ENCODE peak calls at places on chromosome 5, in seven cellular contexts. One of them, this sample, is unnamed.

GRCh38 chr5:93789173-93790070 is 48.0 kb upstream of the POU5F2 start:
- DNase-seq in NCI-H774: no peak
- DNase-seq in mucosa of gallbladder: no peak
- DNase-seq in fibroblast of the conjunctiva: peak
- DNase-seq in T follicular helper cell: no peak
- DNase-seq in frontal cortex: no peak
- DNase-seq in posterior cingulate gyrus: no peak
- DNase-seq in this sample: no peak

GRCh38 chr5:132226516-132227234 is 978 bp downstream of the P4HA2 start:
- DNase-seq in NCI-H774: no peak
- DNase-seq in mucosa of gallbladder: no peak
- DNase-seq in fibroblast of the conjunctiva: no peak
- DNase-seq in T follicular helper cell: no peak
- DNase-seq in frontal cortex: no peak
- DNase-seq in posterior cingulate gyrus: no peak
- DNase-seq in this sample: no peak

GRCh38 chr5:11588803-11589202 is 315.4 kb downstream of the CTNND2 start:
- DNase-seq in NCI-H774: no peak
- DNase-seq in mucosa of gallbladder: no peak
- DNase-seq in fibroblast of the conjunctiva: no peak
- DNase-seq in T follicular helper cell: no peak
- DNase-seq in frontal cortex: no peak
- DNase-seq in posterior cingulate gyrus: peak
- DNase-seq in this sample: no peak

GRCh38 chr5:172451771-172452197 is 2.5 kb downstream of the SH3PXD2B start:
- DNase-seq in NCI-H774: no peak
- DNase-seq in mucosa of gallbladder: no peak
- DNase-seq in fibroblast of the conjunctiva: peak
- DNase-seq in T follicular helper cell: no peak
- DNase-seq in frontal cortex: no peak
- DNase-seq in posterior cingulate gyrus: no peak
- DNase-seq in this sample: no peak

GRCh38 chr5:1441166-1441865 is 3.9 kb downstream of the SLC6A3 start:
- DNase-seq in NCI-H774: no peak
- DNase-seq in mucosa of gallbladder: no peak
- DNase-seq in fibroblast of the conjunctiva: no peak
- DNase-seq in T follicular helper cell: no peak
- DNase-seq in frontal cortex: no peak
- DNase-seq in posterior cingulate gyrus: no peak
- DNase-seq in this sample: no peak

GRCh38 chr5:110371011-110371724 is 355.3 kb downstream of the TMEM232 start:
- DNase-seq in NCI-H774: no peak
- DNase-seq in mucosa of gallbladder: no peak
- DNase-seq in fibroblast of the conjunctiva: no peak
- DNase-seq in T follicular helper cell: no peak
- DNase-seq in frontal cortex: no peak
- DNase-seq in posterior cingulate gyrus: no peak
- DNase-seq in this sample: no peak

GRCh38 chr5:180358179-180358578 is 5.0 kb upstream of the GFPT2 start:
- DNase-seq in NCI-H774: no peak
- DNase-seq in mucosa of gallbladder: no peak
- DNase-seq in fibroblast of the conjunctiva: no peak
- DNase-seq in T follicular helper cell: no peak
- DNase-seq in frontal cortex: no peak
- DNase-seq in posterior cingulate gyrus: no peak
- DNase-seq in this sample: no peak

GRCh38 chr5:170135796-170136490 is 30.2 kb downstream of the FOXI1 start:
- DNase-seq in NCI-H774: no peak
- DNase-seq in mucosa of gallbladder: no peak
- DNase-seq in fibroblast of the conjunctiva: no peak
- DNase-seq in T follicular helper cell: no peak
- DNase-seq in frontal cortex: no peak
- DNase-seq in posterior cingulate gyrus: no peak
- DNase-seq in this sample: no peak

GRCh38 chr5:154517781-154518437 is 39.9 kb upstream of the HAND1 start:
- DNase-seq in NCI-H774: no peak
- DNase-seq in mucosa of gallbladder: no peak
- DNase-seq in fibroblast of the conjunctiva: no peak
- DNase-seq in T follicular helper cell: no peak
- DNase-seq in frontal cortex: no peak
- DNase-seq in posterior cingulate gyrus: no peak
- DNase-seq in this sample: no peak

GRCh38 chr5:163408311-163408923 is 29.0 kb upstream of the CCNG1 start:
- DNase-seq in NCI-H774: no peak
- DNase-seq in mucosa of gallbladder: peak
- DNase-seq in fibroblast of the conjunctiva: peak
- DNase-seq in T follicular helper cell: peak
- DNase-seq in frontal cortex: peak
- DNase-seq in posterior cingulate gyrus: peak
- DNase-seq in this sample: peak

GRCh38 chr5:95957804-95958203 is 3.8 kb downstream of the ELL2 start:
- DNase-seq in NCI-H774: no peak
- DNase-seq in mucosa of gallbladder: no peak
- DNase-seq in fibroblast of the conjunctiva: no peak
- DNase-seq in T follicular helper cell: no peak
- DNase-seq in frontal cortex: no peak
- DNase-seq in posterior cingulate gyrus: no peak
- DNase-seq in this sample: no peak

GRCh38 chr5:138352071-138352721 is at the start of gene KDM3B:
- DNase-seq in NCI-H774: peak
- DNase-seq in mucosa of gallbladder: peak
- DNase-seq in fibroblast of the conjunctiva: peak
- DNase-seq in T follicular helper cell: peak
- DNase-seq in frontal cortex: peak
- DNase-seq in posterior cingulate gyrus: peak
- DNase-seq in this sample: peak

GRCh38 chr5:169805527-169805934 is 168.5 kb downstream of the DOCK2 start:
- DNase-seq in NCI-H774: no peak
- DNase-seq in mucosa of gallbladder: no peak
- DNase-seq in fibroblast of the conjunctiva: no peak
- DNase-seq in T follicular helper cell: no peak
- DNase-seq in frontal cortex: no peak
- DNase-seq in posterior cingulate gyrus: no peak
- DNase-seq in this sample: peak

GRCh38 chr5:161700065-161700464 is 14.5 kb downstream of the GABRA6 start:
- DNase-seq in NCI-H774: no peak
- DNase-seq in mucosa of gallbladder: no peak
- DNase-seq in fibroblast of the conjunctiva: no peak
- DNase-seq in T follicular helper cell: no peak
- DNase-seq in frontal cortex: no peak
- DNase-seq in posterior cingulate gyrus: no peak
- DNase-seq in this sample: no peak

GRCh38 chr5:170752257-170753215 is 31.0 kb upstream of the GABRP start:
- DNase-seq in NCI-H774: no peak
- DNase-seq in mucosa of gallbladder: peak
- DNase-seq in fibroblast of the conjunctiva: no peak
- DNase-seq in T follicular helper cell: no peak
- DNase-seq in frontal cortex: no peak
- DNase-seq in posterior cingulate gyrus: no peak
- DNase-seq in this sample: no peak

GRCh38 chr5:80860934-80861613 is 99.1 kb upstream of the RASGRF2 start:
- DNase-seq in NCI-H774: no peak
- DNase-seq in mucosa of gallbladder: no peak
- DNase-seq in fibroblast of the conjunctiva: no peak
- DNase-seq in T follicular helper cell: no peak
- DNase-seq in frontal cortex: no peak
- DNase-seq in posterior cingulate gyrus: no peak
- DNase-seq in this sample: no peak